ENCODE peak calls at places on chromosome 22, in seven cellular contexts. W is ascending aorta, H is dorsolateral prefrontal cortex, P is uterus, F is Peyer's patch, V is brain microvascular endothelial cell, M is suprapubic skin. X is an unnamed sample.

GRCh38 chr22:49348631-49349030 is 479.0 kb downstream of the BRD1 start:
- DNase-seq in W (no peak), H (no peak), P (no peak), F (peak), V (no peak), M (no peak), X (no peak)

GRCh38 chr22:24177045-24177444 is 4.2 kb upstream of the SUSD2 start:
- DNase-seq in W (no peak), H (no peak), P (no peak), F (no peak), V (no peak), M (no peak), X (no peak)

GRCh38 chr22:17501679-17502285 is 61.5 kb upstream of the SLC25A18 start:
- DNase-seq in W (no peak), H (no peak), P (peak), F (no peak), V (peak), M (no peak), X (peak)

GRCh38 chr22:39832627-39833074 is 60.9 kb downstream of the ENTHD1 start:
- DNase-seq in W (no peak), H (no peak), P (no peak), F (no peak), V (no peak), M (no peak), X (no peak)

GRCh38 chr22:42180349-42180842 is 49.8 kb upstream of the CYP2D6 start:
- DNase-seq in W (no peak), H (peak), P (peak), F (peak), V (no peak), M (no peak), X (no peak)

GRCh38 chr22:19440411-19441195 is 6.9 kb downstream of the C22orf39 start:
- DNase-seq in W (no peak), H (no peak), P (no peak), F (no peak), V (no peak), M (no peak), X (no peak)

GRCh38 chr22:30940655-30941362 is 27.8 kb downstream of the MORC2 start:
- DNase-seq in W (no peak), H (no peak), P (no peak), F (no peak), V (no peak), M (no peak), X (no peak)

GRCh38 chr22:27459955-27460354 is 341.6 kb downstream of the MN1 start:
- DNase-seq in W (no peak), H (no peak), P (no peak), F (no peak), V (no peak), M (no peak), X (no peak)

GRCh38 chr22:22753526-22754267 is 109.3 kb downstream of the GGTLC2 start:
- DNase-seq in W (no peak), H (peak), P (no peak), F (peak), V (peak), M (no peak), X (peak)

GRCh38 chr22:18955696-18956095 is 19.6 kb upstream of the PRODH start:
- DNase-seq in W (no peak), H (peak), P (no peak), F (peak), V (no peak), M (peak), X (no peak)

GRCh38 chr22:42902875-42903510 is 45.9 kb upstream of the ARFGAP3 start:
- DNase-seq in W (no peak), H (no peak), P (no peak), F (no peak), V (no peak), M (no peak), X (peak)

GRCh38 chr22:42116848-42117424 is 13.7 kb downstream of the CYP2D6 start:
- DNase-seq in W (no peak), H (no peak), P (no peak), F (no peak), V (no peak), M (no peak), X (peak)

GRCh38 chr22:50525991-50526848 is 822 bp upstream of the SCO2 start:
- DNase-seq in W (no peak), H (peak), P (peak), F (peak), V (peak), M (peak), X (peak)

GRCh38 chr22:19052941-19053551 is 69.2 kb downstream of the DGCR2 start:
- DNase-seq in W (no peak), H (no peak), P (no peak), F (peak), V (no peak), M (peak), X (no peak)

GRCh38 chr22:27732841-27733240 is 68.7 kb downstream of the MN1 start:
- DNase-seq in W (no peak), H (no peak), P (no peak), F (no peak), V (no peak), M (no peak), X (no peak)

GRCh38 chr22:39303892-39304671 is 15.3 kb downstream of the RPL3 start:
- DNase-seq in W (no peak), H (no peak), P (no peak), F (no peak), V (no peak), M (no peak), X (no peak)

GRCh38 chr22:49853981-49854791 is 542 bp downstream of the ZBED4 start:
- DNase-seq in W (no peak), H (no peak), P (no peak), F (peak), V (peak), M (no peak), X (peak)

GRCh38 chr22:27581241-27581640 is 220.3 kb downstream of the MN1 start:
- DNase-seq in W (no peak), H (no peak), P (no peak), F (no peak), V (no peak), M (no peak), X (no peak)

GRCh38 chr22:27399161-27399560 is 402.4 kb downstream of the MN1 start:
- DNase-seq in W (no peak), H (no peak), P (no peak), F (no peak), V (no peak), M (no peak), X (no peak)

GRCh38 chr22:24894220-24894975 is 52.1 kb downstream of the LHFPL7 start:
- DNase-seq in W (peak), H (no peak), P (peak), F (peak), V (peak), M (no peak), X (peak)

GRCh38 chr22:24494535-24495364 is at the start of gene UPB1:
- DNase-seq in W (no peak), H (no peak), P (no peak), F (peak), V (no peak), M (no peak), X (no peak)

GRCh38 chr22:32325416-32325801 is 32.3 kb upstream of the RFPL3 start:
- DNase-seq in W (no peak), H (no peak), P (no peak), F (peak), V (no peak), M (no peak), X (no peak)

GRCh38 chr22:49749885-49750510 is 77.7 kb downstream of the BRD1 start:
- DNase-seq in W (no peak), H (no peak), P (no peak), F (peak), V (no peak), M (peak), X (no peak)

GRCh38 chr22:23282089-23282501 is 101.8 kb downstream of the BCR start:
- DNase-seq in W (peak), H (peak), P (peak), F (peak), V (peak), M (no peak), X (peak)

GRCh38 chr22:23183107-23183698 is 2.9 kb downstream of the BCR start:
- DNase-seq in W (no peak), H (peak), P (no peak), F (peak), V (peak), M (no peak), X (peak)

GRCh38 chr22:24326266-24326665 is 55.6 kb downstream of the SPECC1L start:
- DNase-seq in W (no peak), H (no peak), P (no peak), F (no peak), V (no peak), M (no peak), X (no peak)

GRCh38 chr22:19201130-19201857 is 22.8 kb upstream of the SLC25A1 start:
- DNase-seq in W (no peak), H (no peak), P (no peak), F (no peak), V (no peak), M (no peak), X (no peak)

GRCh38 chr22:43273902-43274484 is 69.2 kb downstream of the SCUBE1 start:
- DNase-seq in W (no peak), H (no peak), P (peak), F (peak), V (no peak), M (no peak), X (peak)

GRCh38 chr22:17951315-17951714 is 73.0 kb downstream of the MICAL3 start:
- DNase-seq in W (no peak), H (no peak), P (no peak), F (no peak), V (no peak), M (peak), X (no peak)

GRCh38 chr22:41254230-41254629 is 13.5 kb upstream of the CHADL start:
- DNase-seq in W (no peak), H (no peak), P (no peak), F (no peak), V (no peak), M (no peak), X (no peak)

GRCh38 chr22:30332551-30332950 is 5.8 kb upstream of the TBC1D10A start:
- DNase-seq in W (no peak), H (peak), P (no peak), F (no peak), V (no peak), M (no peak), X (no peak)

GRCh38 chr22:35334010-35334409 is 34.3 kb downstream of the TOM1 start:
- DNase-seq in W (no peak), H (no peak), P (no peak), F (no peak), V (no peak), M (no peak), X (no peak)

GRCh38 chr22:35335936-35336781 is 36.5 kb downstream of the TOM1 start:
- DNase-seq in W (no peak), H (no peak), P (no peak), F (no peak), V (no peak), M (no peak), X (no peak)

GRCh38 chr22:35335468-35335867 is 35.8 kb downstream of the TOM1 start:
- DNase-seq in W (no peak), H (no peak), P (no peak), F (no peak), V (no peak), M (no peak), X (no peak)

GRCh38 chr22:35341090-35341874 is 39.6 kb upstream of the HMOX1 start:
- DNase-seq in W (no peak), H (no peak), P (no peak), F (no peak), V (no peak), M (no peak), X (no peak)

DNA sequence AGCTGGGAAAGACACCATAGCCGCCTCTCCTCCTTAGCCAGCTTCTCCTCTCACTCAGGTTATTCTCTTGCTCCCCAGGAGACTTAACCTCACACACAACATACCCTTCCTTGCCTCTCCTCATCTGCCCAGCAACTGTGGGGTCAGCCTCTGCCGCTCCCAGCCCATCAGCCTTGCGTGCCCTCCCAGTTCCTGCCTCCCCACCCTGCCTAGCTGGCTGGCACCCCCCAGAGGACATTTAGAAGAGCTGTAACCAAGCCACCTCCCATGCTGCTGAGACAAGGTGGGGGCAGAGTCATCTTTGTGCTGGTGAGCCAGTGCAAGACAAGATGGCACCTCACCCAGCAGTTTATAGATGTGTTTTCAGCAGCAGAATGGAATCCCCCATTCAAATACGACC is 38.2 kb downstream of the TOM1 start:
- DNase-seq in W (no peak), H (no peak), P (no peak), F (no peak), V (no peak), M (no peak), X (no peak)
- TF ChIP-seq CTCF in W (no peak), H (no peak), P (no peak), F (no peak), V (peak), M (no peak), X (peak)

DNA sequence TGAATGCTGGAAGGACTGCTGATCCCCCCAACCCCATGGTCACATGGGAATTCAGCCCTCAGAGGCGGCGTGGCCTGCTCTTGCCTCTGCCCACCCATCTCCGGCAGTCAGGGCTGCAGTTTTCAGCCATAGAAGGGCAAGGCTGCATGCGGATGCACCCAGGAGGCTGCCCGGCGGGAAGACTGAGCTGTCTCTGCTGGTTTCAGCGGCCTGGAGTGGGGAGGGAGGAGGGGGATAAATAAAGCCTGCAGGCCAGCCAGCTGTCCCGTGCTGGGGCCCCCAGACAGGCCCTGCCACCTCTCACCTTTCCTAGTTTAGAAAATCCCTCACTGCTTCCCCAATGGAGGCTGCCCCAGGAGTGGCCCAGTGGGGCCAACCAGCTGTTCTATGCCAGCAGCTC is 4.8 kb downstream of the MICALL1 start:
- DNase-seq in W (no peak), H (no peak), P (peak), F (no peak), V (no peak), M (no peak), X (no peak)
- H3K4me3 ChIP-seq in W (no peak), H (no peak), P (no peak), F (no peak), V (no peak), M (peak), X (no peak)

DNA sequence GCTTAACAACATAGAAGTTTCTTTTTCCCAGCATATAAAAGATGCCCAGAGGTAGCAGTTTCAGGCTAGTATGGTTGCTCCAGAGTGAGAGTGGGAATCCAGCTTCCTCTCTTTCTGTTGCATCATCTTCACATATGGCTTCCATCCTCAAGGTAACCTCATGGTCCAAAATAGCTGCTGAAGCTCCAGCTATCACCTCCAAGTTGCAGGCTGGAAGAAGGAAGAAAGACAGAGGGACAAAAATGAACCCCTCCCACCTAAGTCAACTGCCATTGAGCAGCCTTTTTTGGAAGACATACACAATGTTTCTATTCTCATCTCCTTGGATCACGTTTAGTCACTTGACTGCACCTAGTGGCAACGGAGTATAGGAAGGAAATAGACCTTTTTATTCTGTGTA is 5.3 kb downstream of the CSF2RB start:
- DNase-seq in W (no peak), H (no peak), P (no peak), F (no peak), V (no peak), M (no peak), X (no peak)
- TF ChIP-seq CTCF in W (no peak), H (no peak), P (no peak), F (no peak), V (no peak), M (no peak), X (no peak)

GRCh38 chr22:28986366-28986765 is 75.3 kb downstream of the C22orf31 start:
- DNase-seq in W (no peak), H (no peak), P (no peak), F (no peak), V (peak), M (no peak), X (peak)
- H3K4me3 ChIP-seq in W (no peak), H (no peak), P (no peak), F (no peak), V (no peak), M (no peak), X (no peak)

GRCh38 chr22:46090051-46090591 is 60.2 kb upstream of the PPARA start:
- DNase-seq in W (no peak), H (no peak), P (peak), F (no peak), V (no peak), M (no peak), X (no peak)
- TF ChIP-seq CTCF in W (no peak), H (no peak), P (no peak), F (no peak), V (no peak), M (no peak), X (no peak)

GRCh38 chr22:44752285-44753188 is at the start of gene ARHGAP8:
- DNase-seq in W (no peak), H (no peak), P (no peak), F (peak), V (no peak), M (no peak), X (no peak)
- H3K4me3 ChIP-seq in W (peak), H (no peak), P (no peak), F (peak), V (no peak), M (peak), X (no peak)

X was measured in choroid plexus epithelial cell.